ENCODE peak calls at places on chromosome 12, in six cellular contexts. U is GM12878, J is K562, D is GM12891, M is HepG2, O is H1. A is an unnamed sample.
A peak's percentile ranks its signal among the peaks of the same experiment; 100 is the strongest.

GRCh38 chr12:106139422-106140141 is 828 bp upstream of the NUAK1 start:
- DNase-seq in U (no peak), D (peak; percentile 28), J (no peak), M (peak; percentile 52), O (peak; percentile 89), A (no peak)

GRCh38 chr12:67452119-67452805 is 183.1 kb downstream of the CAND1 start:
- DNase-seq in U (peak; percentile 96), D (no peak), M (no peak), O (no peak), J (no peak), A (no peak)

GRCh38 chr12:69502342-69503081 is 32.3 kb downstream of the FRS2 start:
- DNase-seq in M (no peak), U (no peak), J (no peak), D (no peak), O (no peak), A (no peak)

GRCh38 chr12:19483727-19484126 is 44.4 kb downstream of the AEBP2 start:
- DNase-seq in O (no peak), U (no peak), M (no peak), J (no peak), D (no peak), A (no peak)

GRCh38 chr12:131917139-131917710 is 11.9 kb upstream of the PUS1 start:
- DNase-seq in U (no peak), M (no peak), J (no peak), D (peak; percentile 27), O (no peak), A (no peak)

GRCh38 chr12:52860102-52860838 is 11.5 kb upstream of the KRT78 start:
- DNase-seq in O (no peak), J (no peak), U (no peak), D (no peak), M (no peak), A (no peak)

GRCh38 chr12:48420031-48420775 is 52.2 kb upstream of the ANP32D start:
- DNase-seq in U (no peak), J (no peak), D (no peak), M (no peak), O (no peak), A (no peak)

GRCh38 chr12:10194160-10194559 is 15.3 kb downstream of the TMEM52B start:
- DNase-seq in U (no peak), J (no peak), O (no peak), D (no peak), M (no peak), A (no peak)

GRCh38 chr12:94834036-94834625 is 169.4 kb downstream of the NDUFA12 start:
- DNase-seq in D (no peak), M (no peak), J (no peak), O (no peak), U (no peak), A (no peak)

GRCh38 chr12:108332791-108333382 is 6.2 kb downstream of the CMKLR1 start:
- DNase-seq in J (peak; percentile 31), O (no peak), U (no peak), D (no peak), M (no peak), A (no peak)

GRCh38 chr12:103668520-103668919 is 81.4 kb downstream of the STAB2 start:
- DNase-seq in M (no peak), D (no peak), U (no peak), O (no peak), J (no peak), A (no peak)

GRCh38 chr12:45234134-45234865 is 18.4 kb downstream of the ANO6 start:
- DNase-seq in D (no peak), J (peak; percentile 75), O (no peak), U (no peak), M (peak; percentile 92), A (no peak)

GRCh38 chr12:42583017-42583416 is 6.5 kb downstream of the PRICKLE1 start:
- DNase-seq in M (no peak), U (no peak), J (no peak), D (no peak), O (no peak), A (no peak)

GRCh38 chr12:5345534-5345933 is 86.4 kb upstream of the NTF3 start:
- DNase-seq in J (no peak), O (no peak), D (no peak), M (no peak), U (no peak), A (no peak)

GRCh38 chr12:31324845-31325523 is 966 bp downstream of the SINHCAF start:
- DNase-seq in M (no peak), U (no peak), D (peak; percentile 19), O (no peak), J (peak; percentile 66), A (peak; percentile 23)
- TF ChIP-seq POLR2AphosphoS5 in M (no peak), U (peak; percentile 73), D (no peak), O (peak; percentile 73), J (no peak), A (peak; percentile 49)

GRCh38 chr12:26821212-26821701 is 11.7 kb downstream of the ITPR2 start:
- DNase-seq in O (no peak), D (no peak), U (no peak), M (no peak), J (no peak), A (no peak)
- TF ChIP-seq TAF1 in O (no peak), D (no peak), U (no peak), M (no peak), J (no peak), A (no peak)

GRCh38 chr12:56046027-56046780 is 4.5 kb downstream of the RPS26 start:
- DNase-seq in M (no peak), D (no peak), O (no peak), J (peak; percentile 27), U (no peak), A (no peak)
- TF ChIP-seq POLR2A in M (no peak), D (peak; percentile 61), O (no peak), J (peak; percentile 5), U (peak; percentile 33), A (no peak)

GRCh38 chr12:116695464-116695725 is 42.5 kb downstream of the SPRING1 start:
- DNase-seq in O (no peak), U (no peak), J (no peak), D (no peak), M (no peak), A (no peak)

GRCh38 chr12:116694653-116695463 is 43.0 kb downstream of the SPRING1 start:
- DNase-seq in J (no peak), O (no peak), D (no peak), M (no peak), U (no peak), A (no peak)

GRCh38 chr12:116692605-116693004 is 45.3 kb downstream of the SPRING1 start:
- DNase-seq in J (no peak), M (no peak), D (no peak), O (no peak), U (no peak), A (no peak)

GRCh38 chr12:116691636-116692035 is 46.2 kb downstream of the SPRING1 start:
- DNase-seq in O (no peak), M (no peak), J (no peak), D (no peak), U (no peak), A (no peak)

DNA sequence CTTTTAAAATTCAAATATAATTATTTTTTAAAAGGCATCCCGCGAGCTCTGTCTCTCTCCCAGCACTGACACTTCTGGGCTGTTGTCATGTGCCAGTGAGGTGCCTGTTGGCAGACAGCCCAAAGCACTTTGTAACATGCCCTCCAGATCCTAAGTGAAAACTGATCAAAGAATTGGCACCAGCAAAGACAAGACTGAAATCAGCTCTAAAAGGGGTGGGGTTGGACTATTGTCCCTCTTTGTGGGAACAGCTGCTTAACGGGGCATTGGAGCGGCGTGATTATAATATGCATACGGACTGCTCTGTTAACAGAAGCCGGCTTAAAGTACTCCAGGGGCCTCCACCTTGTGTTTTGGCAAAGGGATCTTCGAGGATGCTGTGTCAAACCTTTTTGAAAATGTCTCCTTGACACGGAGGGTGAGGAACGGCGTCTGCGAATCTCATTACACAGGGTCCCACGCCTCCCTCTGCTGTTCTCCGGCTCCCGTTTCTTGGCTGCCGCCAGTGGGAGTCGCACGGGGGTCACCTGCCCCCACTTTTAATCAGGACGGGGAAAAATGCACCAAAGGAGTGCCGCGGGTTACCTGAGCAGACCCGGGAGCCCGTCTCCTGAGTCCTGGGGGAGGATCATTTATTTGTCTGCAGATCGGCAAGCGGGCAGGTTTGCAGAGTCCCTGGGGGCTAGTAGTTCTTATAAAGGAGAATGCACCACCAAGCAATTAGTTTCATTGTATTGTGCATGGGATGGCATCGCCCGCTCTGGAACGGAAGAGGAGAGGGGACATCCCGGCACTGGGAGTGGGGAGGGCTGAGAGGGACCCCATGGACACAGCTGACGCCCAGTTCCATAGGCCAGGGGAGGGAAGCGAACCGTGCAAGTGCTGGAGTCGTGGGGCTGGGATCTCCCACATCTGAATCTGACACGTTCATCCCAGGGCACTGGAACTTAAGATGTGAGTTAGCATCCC is 44.3 kb downstream of the SPRING1 start:
- DNase-seq in O (no peak), J (no peak), M (peak; percentile 36), D (no peak), U (no peak), A (no peak)
- TF ChIP-seq POLR2AphosphoS5 in O (no peak), J (no peak), M (no peak), D (no peak), U (no peak), A (no peak)

DNA sequence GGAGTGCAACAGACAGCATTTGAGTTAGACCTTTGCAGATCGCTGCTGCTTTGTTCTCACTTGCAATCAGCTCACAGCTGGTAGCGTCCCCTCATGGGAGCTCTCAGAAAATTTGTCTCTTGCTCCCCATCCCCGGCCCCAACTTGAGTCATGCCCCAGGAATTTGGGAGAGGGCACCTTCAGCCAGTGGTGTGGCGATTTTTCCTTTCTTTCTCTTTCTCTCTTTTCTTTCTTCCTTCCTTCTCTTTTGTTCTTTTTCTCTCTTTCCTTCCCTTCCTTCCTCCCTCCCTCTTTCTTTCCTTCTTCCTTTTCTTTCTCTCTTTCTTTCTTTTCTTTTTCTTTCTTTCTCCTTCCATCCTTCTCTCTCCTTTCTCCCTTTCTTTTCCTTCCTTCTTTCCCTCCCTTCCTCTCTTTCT is 34.2 kb upstream of the MAP1LC3B2 start:
- DNase-seq in J (no peak), O (no peak), M (no peak), U (no peak), D (no peak), A (no peak)
- TF ChIP-seq TAF1 in J (no peak), O (no peak), M (no peak), U (no peak), D (no peak), A (no peak)

GRCh38 chr12:124537525-124538193 is 29.8 kb downstream of the NCOR2 start:
- DNase-seq in D (no peak), J (no peak), U (no peak), M (no peak), O (no peak), A (no peak)

GRCh38 chr12:124538194-124539082 is 29.0 kb downstream of the NCOR2 start:
- DNase-seq in D (no peak), M (peak; percentile 41), U (no peak), O (no peak), J (no peak), A (no peak)

GRCh38 chr12:124536613-124537012 is 30.8 kb downstream of the NCOR2 start:
- DNase-seq in D (no peak), U (no peak), M (no peak), O (no peak), J (no peak), A (no peak)

GRCh38 chr12:124542021-124542941 is 25.1 kb downstream of the NCOR2 start:
- DNase-seq in D (no peak), M (no peak), J (no peak), U (no peak), O (no peak), A (no peak)

GRCh38 chr12:124539084-124540041 is 28.0 kb downstream of the NCOR2 start:
- DNase-seq in J (no peak), M (no peak), D (no peak), O (no peak), U (no peak), A (no peak)
- TF ChIP-seq POLR2A in J (no peak), M (no peak), D (no peak), O (no peak), U (no peak), A (no peak)

A was measured in GM12892.